ENCODE peak calls at places on chromosomes 12 and 14, in six cellular contexts. E is H1, X is K562, M is HepG2, N is GM12892, J is GM12878. V is an unnamed sample.

GRCh38 chr12:23560611-23561010 is 388.9 kb downstream of the SOX5 start:
- DNase-seq in E (no peak), X (no peak), M (no peak), N (no peak), J (peak), V (no peak)

GRCh38 chr14:101889898-101890297 is 74.5 kb upstream of the DYNC1H1 start:
- DNase-seq in E (no peak), X (no peak), M (no peak), N (no peak), J (no peak), V (no peak)

GRCh38 chr12:77833329-77833728 is 2.6 kb downstream of the NAV3 start:
- DNase-seq in E (no peak), X (no peak), M (no peak), N (no peak), J (no peak), V (no peak)

GRCh38 chr14:54048736-54049135 is 92.1 kb upstream of the BMP4 start:
- DNase-seq in E (no peak), X (no peak), M (peak), N (no peak), J (no peak), V (no peak)

GRCh38 chr12:104605685-104606084 is 148.9 kb downstream of the CHST11 start:
- DNase-seq in E (no peak), X (no peak), M (no peak), N (no peak), J (no peak), V (no peak)

GRCh38 chr12:39503445-39503844 is 60.5 kb upstream of the KIF21A start:
- DNase-seq in E (no peak), X (no peak), M (no peak), N (no peak), J (no peak), V (no peak)

GRCh38 chr14:101037021-101037817 is 133.7 kb upstream of the RTL1 start:
- DNase-seq in E (no peak), X (no peak), M (no peak), N (no peak), J (no peak), V (no peak)

GRCh38 chr12:30953257-30953656 is 26.7 kb downstream of the TSPAN11 start:
- DNase-seq in E (no peak), X (no peak), M (no peak), N (no peak), J (no peak), V (no peak)

GRCh38 chr12:31585271-31585670 is 5.7 kb downstream of the DENND5B start:
- DNase-seq in E (no peak), X (no peak), M (no peak), N (no peak), J (no peak), V (no peak)

GRCh38 chr14:91352101-91352500 is 65.5 kb downstream of the CCDC88C start:
- DNase-seq in E (no peak), X (no peak), M (no peak), N (no peak), J (no peak), V (no peak)

GRCh38 chr14:80996049-80996901 is 40.9 kb downstream of the TSHR start:
- DNase-seq in E (no peak), X (peak), M (peak), N (no peak), J (no peak), V (peak)

GRCh38 chr14:22549981-22550670 is 38.9 kb downstream of the DAD1 start:
- DNase-seq in E (no peak), X (no peak), M (no peak), N (peak), J (peak), V (no peak)

GRCh38 chr14:93712079-93712837 is 76.0 kb downstream of the PRIMA1 start:
- DNase-seq in E (peak), X (no peak), M (no peak), N (no peak), J (no peak), V (no peak)

GRCh38 chr12:11162494-11162893 is 8.5 kb upstream of the SMIM10L1 start:
- DNase-seq in E (no peak), X (no peak), M (no peak), N (no peak), J (no peak), V (no peak)

GRCh38 chr12:54321363-54321762 is 3.6 kb upstream of the COPZ1 start:
- DNase-seq in E (no peak), X (no peak), M (no peak), N (no peak), J (no peak), V (no peak)

GRCh38 chr12:54329756-54330155 is 4.8 kb downstream of the COPZ1 start:
- DNase-seq in E (no peak), X (no peak), M (peak), N (no peak), J (no peak), V (no peak)

GRCh38 chr12:54330442-54330841 is 5.5 kb downstream of the COPZ1 start:
- DNase-seq in E (no peak), X (no peak), M (no peak), N (no peak), J (no peak), V (no peak)

GRCh38 chr12:54328595-54329337 is 3.8 kb downstream of the COPZ1 start:
- DNase-seq in E (no peak), X (no peak), M (peak), N (no peak), J (no peak), V (no peak)

GRCh38 chr12:54324617-54325441 is at the start of gene COPZ1:
- DNase-seq in E (peak), X (peak), M (peak), N (peak), J (peak), V (peak)
- TF ChIP-seq POLR2A in E (peak), X (peak), M (peak), N (peak), J (peak), V (peak)

DNA sequence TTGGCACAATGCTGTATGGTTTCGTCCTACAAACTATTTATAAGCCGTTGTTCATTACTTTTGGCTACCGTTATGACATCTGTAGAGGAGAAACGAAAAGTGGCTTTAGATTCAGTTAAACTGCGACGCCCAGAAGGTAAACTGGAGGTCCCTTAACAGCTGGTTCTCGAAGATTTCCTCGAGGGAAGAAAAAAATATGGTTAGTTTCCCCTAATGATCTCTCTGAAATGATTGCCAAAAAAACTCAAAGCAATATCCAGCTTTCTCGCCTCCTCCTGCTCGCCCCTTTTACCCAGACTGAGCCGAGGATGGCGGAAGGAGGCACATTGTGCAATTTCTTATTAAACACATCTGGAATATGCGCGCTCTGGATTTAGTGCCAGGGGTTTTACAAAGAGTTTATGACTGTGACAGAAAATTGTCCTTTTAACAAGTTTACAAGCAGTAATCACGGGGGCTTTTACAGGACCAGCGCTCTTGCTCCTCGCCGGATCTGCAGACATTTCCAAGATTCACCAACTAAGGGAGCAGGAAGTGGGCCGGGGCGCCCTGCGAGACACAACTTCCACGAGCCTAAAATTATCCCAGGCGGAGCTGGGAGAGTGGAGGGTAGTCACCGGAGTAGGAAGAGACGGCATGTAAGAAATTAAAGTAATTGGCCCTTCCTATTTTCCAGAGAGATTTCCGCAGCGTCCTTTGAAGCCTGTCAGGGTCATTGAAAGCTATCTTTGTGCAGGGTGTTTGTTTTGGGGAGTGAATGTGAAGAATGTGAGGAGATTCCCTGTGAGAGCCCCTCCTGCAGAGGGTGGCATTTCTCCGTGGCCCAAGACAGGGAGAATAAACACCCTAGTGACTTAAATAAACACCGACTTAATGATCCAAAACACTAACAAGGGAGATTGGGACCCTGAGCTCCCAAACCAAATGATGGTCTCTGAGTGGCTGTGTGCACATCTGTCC is 5.6 kb downstream of the SIX1 start:
- DNase-seq in E (no peak), X (no peak), M (peak), N (no peak), J (no peak), V (no peak)
- TF ChIP-seq POLR2AphosphoS5 in E (no peak), X (no peak), M (no peak), N (no peak), J (no peak), V (no peak)

DNA sequence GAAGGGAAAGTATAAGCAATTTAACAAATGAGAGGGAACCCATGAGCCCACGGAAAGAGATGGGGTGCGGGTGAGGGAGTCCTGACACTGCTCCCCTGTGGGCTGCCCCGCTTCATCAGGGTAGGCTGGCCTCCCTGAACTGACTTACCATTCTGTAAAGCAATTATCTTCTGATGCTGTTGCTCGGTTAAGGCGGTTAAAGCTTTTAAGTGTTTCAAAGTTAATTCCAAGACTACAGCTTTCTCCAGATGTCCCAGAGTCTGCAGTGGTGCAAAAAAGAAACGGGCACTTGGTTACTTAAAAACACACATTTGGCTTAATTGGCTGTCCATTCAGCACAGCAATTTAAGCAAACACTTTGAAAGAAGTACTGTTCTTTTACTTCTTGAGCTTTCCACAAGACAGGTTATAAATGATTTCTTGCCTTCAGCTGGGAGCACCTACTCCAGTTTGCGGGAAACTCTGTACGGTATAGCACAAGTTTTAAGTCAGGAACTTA is 1.3 kb downstream of the BHLHE41 start:
- DNase-seq in E (no peak), X (no peak), M (no peak), N (no peak), J (no peak), V (no peak)
- TF ChIP-seq TAF1 in E (no peak), X (no peak), M (no peak), N (no peak), J (no peak), V (no peak)

DNA sequence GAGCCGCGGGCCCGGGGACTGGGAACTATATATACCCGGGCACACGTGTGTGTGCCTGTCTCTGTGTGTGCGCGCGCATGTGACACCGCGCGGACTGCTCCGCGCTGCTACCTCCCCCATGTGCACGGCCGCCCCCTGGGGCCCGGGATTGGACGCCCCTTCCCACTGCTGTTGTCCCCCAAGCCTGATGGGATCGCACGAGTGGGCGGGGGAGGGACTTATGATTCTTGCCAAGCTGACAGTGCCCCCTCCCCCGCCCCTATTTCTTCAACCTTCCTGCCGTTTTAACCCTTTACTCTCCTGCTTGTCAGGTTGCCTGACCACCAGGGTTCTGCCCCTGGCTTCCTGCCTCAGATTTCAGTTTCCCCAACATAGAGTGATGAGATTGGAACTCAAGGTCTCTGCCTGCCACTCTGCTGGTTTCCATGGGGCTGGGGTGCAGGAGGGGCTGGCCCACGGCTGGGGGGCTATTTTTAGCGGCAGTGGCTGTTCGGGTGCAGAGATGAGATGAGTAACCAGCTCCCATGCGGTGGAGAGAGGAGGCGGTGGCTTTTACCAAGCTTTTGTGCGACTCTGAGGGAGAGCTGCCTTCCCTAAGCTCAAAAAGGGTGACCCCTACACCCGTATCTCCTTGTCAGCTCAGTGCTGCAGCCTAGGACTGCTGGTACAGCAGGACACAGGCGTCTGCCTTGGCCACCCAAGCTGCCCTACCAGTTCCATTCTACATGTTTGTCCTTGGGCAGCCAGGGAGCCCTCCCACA is at the start of gene DDN:
- DNase-seq in E (peak), X (peak), M (no peak), N (peak), J (no peak), V (peak)
- TF ChIP-seq POLR2A in E (no peak), X (no peak), M (no peak), N (peak), J (peak), V (peak)

GRCh38 chr12:16238661-16239060 is 38.8 kb downstream of the SLC15A5 start:
- DNase-seq in E (no peak), X (no peak), M (no peak), N (no peak), J (no peak), V (no peak)
- TF ChIP-seq POLR2AphosphoS5 in E (no peak), X (no peak), M (no peak), N (no peak), J (no peak), V (no peak)

V was measured in GM12891.